ENCODE peak calls at places on chromosomes 7 and 10, in seven cellular contexts. One of them, this sample, is unnamed.

GRCh38 chr7:2522780-2523433 is 3.3 kb downstream of the LFNG start:
- DNase-seq in stimulated activated CD8-positive, alpha-beta memory T cell treated with anti-CD3 and anti-CD28 coated beads, Interleukin-12 subunit alpha, Interleukin-12 subunit beta, amount 100 ng/mL, for 4 hours: no peak
- DNase-seq in T-cell: no peak
- DNase-seq in left lung: peak; percentile 69
- DNase-seq in activated CD4-positive, alpha-beta T cell treated with anti-CD3 and anti-CD28 coated beads, Interleukin-2, amount 50 U/mL, for 1 hour: no peak
- DNase-seq in lower leg skin: no peak
- DNase-seq in GM12878: no peak
- DNase-seq in this sample: no peak

GRCh38 chr7:25384820-25385560 is 156.7 kb upstream of the NPVF start:
- DNase-seq in stimulated activated CD8-positive, alpha-beta memory T cell treated with anti-CD3 and anti-CD28 coated beads, Interleukin-12 subunit alpha, Interleukin-12 subunit beta, amount 100 ng/mL, for 4 hours: no peak
- DNase-seq in T-cell: no peak
- DNase-seq in left lung: no peak
- DNase-seq in activated CD4-positive, alpha-beta T cell treated with anti-CD3 and anti-CD28 coated beads, Interleukin-2, amount 50 U/mL, for 1 hour: no peak
- DNase-seq in lower leg skin: no peak
- DNase-seq in GM12878: no peak
- DNase-seq in this sample: no peak

GRCh38 chr10:114708717-114709352 is 50.8 kb upstream of the ABLIM1 start:
- DNase-seq in stimulated activated CD8-positive, alpha-beta memory T cell treated with anti-CD3 and anti-CD28 coated beads, Interleukin-12 subunit alpha, Interleukin-12 subunit beta, amount 100 ng/mL, for 4 hours: no peak
- DNase-seq in T-cell: no peak
- DNase-seq in left lung: no peak
- DNase-seq in activated CD4-positive, alpha-beta T cell treated with anti-CD3 and anti-CD28 coated beads, Interleukin-2, amount 50 U/mL, for 1 hour: no peak
- DNase-seq in lower leg skin: no peak
- DNase-seq in GM12878: no peak
- DNase-seq in this sample: no peak

GRCh38 chr10:60434418-60435046 is 44.9 kb upstream of the ANK3 start:
- DNase-seq in stimulated activated CD8-positive, alpha-beta memory T cell treated with anti-CD3 and anti-CD28 coated beads, Interleukin-12 subunit alpha, Interleukin-12 subunit beta, amount 100 ng/mL, for 4 hours: no peak
- DNase-seq in T-cell: no peak
- DNase-seq in left lung: no peak
- DNase-seq in activated CD4-positive, alpha-beta T cell treated with anti-CD3 and anti-CD28 coated beads, Interleukin-2, amount 50 U/mL, for 1 hour: no peak
- DNase-seq in lower leg skin: peak; percentile 27
- DNase-seq in GM12878: no peak
- DNase-seq in this sample: no peak

GRCh38 chr10:88990528-88991160 is at the start of gene FAS:
- DNase-seq in stimulated activated CD8-positive, alpha-beta memory T cell treated with anti-CD3 and anti-CD28 coated beads, Interleukin-12 subunit alpha, Interleukin-12 subunit beta, amount 100 ng/mL, for 4 hours: peak; percentile 66
- DNase-seq in T-cell: peak; percentile 69
- DNase-seq in left lung: peak; percentile 93
- DNase-seq in activated CD4-positive, alpha-beta T cell treated with anti-CD3 and anti-CD28 coated beads, Interleukin-2, amount 50 U/mL, for 1 hour: peak; percentile 77
- DNase-seq in lower leg skin: peak; percentile 73
- DNase-seq in GM12878: peak; percentile 80
- DNase-seq in this sample: peak; percentile 79

GRCh38 chr7:2019693-2020511 is 212.8 kb downstream of the MAD1L1 start:
- DNase-seq in stimulated activated CD8-positive, alpha-beta memory T cell treated with anti-CD3 and anti-CD28 coated beads, Interleukin-12 subunit alpha, Interleukin-12 subunit beta, amount 100 ng/mL, for 4 hours: peak; percentile 41
- DNase-seq in T-cell: peak; percentile 29
- DNase-seq in left lung: peak; percentile 90
- DNase-seq in activated CD4-positive, alpha-beta T cell treated with anti-CD3 and anti-CD28 coated beads, Interleukin-2, amount 50 U/mL, for 1 hour: peak; percentile 30
- DNase-seq in lower leg skin: peak; percentile 50
- DNase-seq in GM12878: no peak
- DNase-seq in this sample: peak; percentile 6

GRCh38 chr7:71636329-71636728 is 504.4 kb downstream of the GALNT17 start:
- DNase-seq in stimulated activated CD8-positive, alpha-beta memory T cell treated with anti-CD3 and anti-CD28 coated beads, Interleukin-12 subunit alpha, Interleukin-12 subunit beta, amount 100 ng/mL, for 4 hours: no peak
- DNase-seq in T-cell: no peak
- DNase-seq in left lung: no peak
- DNase-seq in activated CD4-positive, alpha-beta T cell treated with anti-CD3 and anti-CD28 coated beads, Interleukin-2, amount 50 U/mL, for 1 hour: no peak
- DNase-seq in lower leg skin: no peak
- DNase-seq in GM12878: no peak
- DNase-seq in this sample: no peak

GRCh38 chr7:149444260-149444659 is 16.6 kb downstream of the ZNF777 start:
- DNase-seq in stimulated activated CD8-positive, alpha-beta memory T cell treated with anti-CD3 and anti-CD28 coated beads, Interleukin-12 subunit alpha, Interleukin-12 subunit beta, amount 100 ng/mL, for 4 hours: no peak
- DNase-seq in T-cell: no peak
- DNase-seq in left lung: no peak
- DNase-seq in activated CD4-positive, alpha-beta T cell treated with anti-CD3 and anti-CD28 coated beads, Interleukin-2, amount 50 U/mL, for 1 hour: no peak
- DNase-seq in lower leg skin: no peak
- DNase-seq in GM12878: no peak
- DNase-seq in this sample: no peak

GRCh38 chr10:103836776-103837344 is 18.5 kb downstream of the SH3PXD2A start:
- DNase-seq in stimulated activated CD8-positive, alpha-beta memory T cell treated with anti-CD3 and anti-CD28 coated beads, Interleukin-12 subunit alpha, Interleukin-12 subunit beta, amount 100 ng/mL, for 4 hours: no peak
- DNase-seq in T-cell: no peak
- DNase-seq in left lung: no peak
- DNase-seq in activated CD4-positive, alpha-beta T cell treated with anti-CD3 and anti-CD28 coated beads, Interleukin-2, amount 50 U/mL, for 1 hour: no peak
- DNase-seq in lower leg skin: no peak
- DNase-seq in GM12878: no peak
- DNase-seq in this sample: no peak

GRCh38 chr7:22201182-22201880 is 155.6 kb downstream of the RAPGEF5 start:
- DNase-seq in stimulated activated CD8-positive, alpha-beta memory T cell treated with anti-CD3 and anti-CD28 coated beads, Interleukin-12 subunit alpha, Interleukin-12 subunit beta, amount 100 ng/mL, for 4 hours: no peak
- DNase-seq in T-cell: no peak
- DNase-seq in left lung: no peak
- DNase-seq in activated CD4-positive, alpha-beta T cell treated with anti-CD3 and anti-CD28 coated beads, Interleukin-2, amount 50 U/mL, for 1 hour: no peak
- DNase-seq in lower leg skin: no peak
- DNase-seq in GM12878: no peak
- DNase-seq in this sample: no peak

GRCh38 chr7:100598425-100598824 is 3.7 kb upstream of the PCOLCE start:
- DNase-seq in stimulated activated CD8-positive, alpha-beta memory T cell treated with anti-CD3 and anti-CD28 coated beads, Interleukin-12 subunit alpha, Interleukin-12 subunit beta, amount 100 ng/mL, for 4 hours: no peak
- DNase-seq in T-cell: no peak
- DNase-seq in left lung: no peak
- DNase-seq in activated CD4-positive, alpha-beta T cell treated with anti-CD3 and anti-CD28 coated beads, Interleukin-2, amount 50 U/mL, for 1 hour: no peak
- DNase-seq in lower leg skin: no peak
- DNase-seq in GM12878: no peak
- DNase-seq in this sample: no peak

GRCh38 chr7:37921340-37921805 is 933 bp downstream of the EPDR1 start:
- DNase-seq in stimulated activated CD8-positive, alpha-beta memory T cell treated with anti-CD3 and anti-CD28 coated beads, Interleukin-12 subunit alpha, Interleukin-12 subunit beta, amount 100 ng/mL, for 4 hours: no peak
- DNase-seq in T-cell: no peak
- DNase-seq in left lung: no peak
- DNase-seq in activated CD4-positive, alpha-beta T cell treated with anti-CD3 and anti-CD28 coated beads, Interleukin-2, amount 50 U/mL, for 1 hour: no peak
- DNase-seq in lower leg skin: no peak
- DNase-seq in GM12878: no peak
- DNase-seq in this sample: peak; percentile 19

GRCh38 chr7:100148559-100149328 is at the start of gene LAMTOR4:
- DNase-seq in stimulated activated CD8-positive, alpha-beta memory T cell treated with anti-CD3 and anti-CD28 coated beads, Interleukin-12 subunit alpha, Interleukin-12 subunit beta, amount 100 ng/mL, for 4 hours: peak; percentile 93
- DNase-seq in T-cell: peak; percentile 98
- DNase-seq in left lung: peak; percentile 97
- DNase-seq in activated CD4-positive, alpha-beta T cell treated with anti-CD3 and anti-CD28 coated beads, Interleukin-2, amount 50 U/mL, for 1 hour: peak; percentile 96
- DNase-seq in lower leg skin: peak; percentile 99
- DNase-seq in GM12878: peak; percentile 100
- DNase-seq in this sample: peak; percentile 97

GRCh38 chr7:39073432-39073831 is 95.7 kb downstream of the POU6F2 start:
- DNase-seq in stimulated activated CD8-positive, alpha-beta memory T cell treated with anti-CD3 and anti-CD28 coated beads, Interleukin-12 subunit alpha, Interleukin-12 subunit beta, amount 100 ng/mL, for 4 hours: no peak
- DNase-seq in T-cell: no peak
- DNase-seq in left lung: peak; percentile 57
- DNase-seq in activated CD4-positive, alpha-beta T cell treated with anti-CD3 and anti-CD28 coated beads, Interleukin-2, amount 50 U/mL, for 1 hour: no peak
- DNase-seq in lower leg skin: no peak
- DNase-seq in GM12878: no peak
- DNase-seq in this sample: no peak

GRCh38 chr10:18713077-18713476 is 53.8 kb downstream of the ARL5B start:
- DNase-seq in stimulated activated CD8-positive, alpha-beta memory T cell treated with anti-CD3 and anti-CD28 coated beads, Interleukin-12 subunit alpha, Interleukin-12 subunit beta, amount 100 ng/mL, for 4 hours: no peak
- DNase-seq in T-cell: no peak
- DNase-seq in left lung: no peak
- DNase-seq in activated CD4-positive, alpha-beta T cell treated with anti-CD3 and anti-CD28 coated beads, Interleukin-2, amount 50 U/mL, for 1 hour: no peak
- DNase-seq in lower leg skin: peak; percentile 52
- DNase-seq in GM12878: no peak
- DNase-seq in this sample: no peak

GRCh38 chr10:95500649-95501048 is 60.5 kb downstream of the SORBS1 start:
- DNase-seq in stimulated activated CD8-positive, alpha-beta memory T cell treated with anti-CD3 and anti-CD28 coated beads, Interleukin-12 subunit alpha, Interleukin-12 subunit beta, amount 100 ng/mL, for 4 hours: no peak
- DNase-seq in T-cell: no peak
- DNase-seq in left lung: no peak
- DNase-seq in activated CD4-positive, alpha-beta T cell treated with anti-CD3 and anti-CD28 coated beads, Interleukin-2, amount 50 U/mL, for 1 hour: no peak
- DNase-seq in lower leg skin: no peak
- DNase-seq in GM12878: no peak
- DNase-seq in this sample: no peak

GRCh38 chr10:15373199-15373598 is 2.1 kb upstream of the FAM171A1 start:
- DNase-seq in stimulated activated CD8-positive, alpha-beta memory T cell treated with anti-CD3 and anti-CD28 coated beads, Interleukin-12 subunit alpha, Interleukin-12 subunit beta, amount 100 ng/mL, for 4 hours: no peak
- DNase-seq in T-cell: no peak
- DNase-seq in left lung: no peak
- DNase-seq in activated CD4-positive, alpha-beta T cell treated with anti-CD3 and anti-CD28 coated beads, Interleukin-2, amount 50 U/mL, for 1 hour: no peak
- DNase-seq in lower leg skin: no peak
- DNase-seq in GM12878: no peak
- DNase-seq in this sample: no peak

GRCh38 chr10:133127291-133128125 is 32.5 kb upstream of the KNDC1 start:
- DNase-seq in stimulated activated CD8-positive, alpha-beta memory T cell treated with anti-CD3 and anti-CD28 coated beads, Interleukin-12 subunit alpha, Interleukin-12 subunit beta, amount 100 ng/mL, for 4 hours: no peak
- DNase-seq in T-cell: no peak
- DNase-seq in left lung: peak; percentile 68
- DNase-seq in activated CD4-positive, alpha-beta T cell treated with anti-CD3 and anti-CD28 coated beads, Interleukin-2, amount 50 U/mL, for 1 hour: peak; percentile 30
- DNase-seq in lower leg skin: no peak
- DNase-seq in GM12878: no peak
- DNase-seq in this sample: no peak

GRCh38 chr7:23242321-23242720 is 4.3 kb upstream of the GPNMB start:
- DNase-seq in stimulated activated CD8-positive, alpha-beta memory T cell treated with anti-CD3 and anti-CD28 coated beads, Interleukin-12 subunit alpha, Interleukin-12 subunit beta, amount 100 ng/mL, for 4 hours: no peak
- DNase-seq in T-cell: no peak
- DNase-seq in left lung: no peak
- DNase-seq in activated CD4-positive, alpha-beta T cell treated with anti-CD3 and anti-CD28 coated beads, Interleukin-2, amount 50 U/mL, for 1 hour: no peak
- DNase-seq in lower leg skin: peak; percentile 58
- DNase-seq in GM12878: no peak
- DNase-seq in this sample: no peak

GRCh38 chr7:145605963-145606362 is 510.6 kb upstream of the CNTNAP2 start:
- DNase-seq in stimulated activated CD8-positive, alpha-beta memory T cell treated with anti-CD3 and anti-CD28 coated beads, Interleukin-12 subunit alpha, Interleukin-12 subunit beta, amount 100 ng/mL, for 4 hours: no peak
- DNase-seq in T-cell: no peak
- DNase-seq in left lung: no peak
- DNase-seq in activated CD4-positive, alpha-beta T cell treated with anti-CD3 and anti-CD28 coated beads, Interleukin-2, amount 50 U/mL, for 1 hour: no peak
- DNase-seq in lower leg skin: no peak
- DNase-seq in GM12878: no peak
- DNase-seq in this sample: no peak

GRCh38 chr7:96004598-96004997 is 232.2 kb downstream of the DYNC1I1 start:
- DNase-seq in stimulated activated CD8-positive, alpha-beta memory T cell treated with anti-CD3 and anti-CD28 coated beads, Interleukin-12 subunit alpha, Interleukin-12 subunit beta, amount 100 ng/mL, for 4 hours: no peak
- DNase-seq in T-cell: no peak
- DNase-seq in left lung: no peak
- DNase-seq in activated CD4-positive, alpha-beta T cell treated with anti-CD3 and anti-CD28 coated beads, Interleukin-2, amount 50 U/mL, for 1 hour: no peak
- DNase-seq in lower leg skin: no peak
- DNase-seq in GM12878: no peak
- DNase-seq in this sample: no peak

GRCh38 chr10:74706966-74707365 is 119.4 kb upstream of the KAT6B start:
- DNase-seq in stimulated activated CD8-positive, alpha-beta memory T cell treated with anti-CD3 and anti-CD28 coated beads, Interleukin-12 subunit alpha, Interleukin-12 subunit beta, amount 100 ng/mL, for 4 hours: no peak
- DNase-seq in T-cell: no peak
- DNase-seq in left lung: no peak
- DNase-seq in activated CD4-positive, alpha-beta T cell treated with anti-CD3 and anti-CD28 coated beads, Interleukin-2, amount 50 U/mL, for 1 hour: no peak
- DNase-seq in lower leg skin: no peak
- DNase-seq in GM12878: no peak
- DNase-seq in this sample: no peak

GRCh38 chr7:106050002-106050742 is 61.9 kb downstream of the SYPL1 start:
- DNase-seq in stimulated activated CD8-positive, alpha-beta memory T cell treated with anti-CD3 and anti-CD28 coated beads, Interleukin-12 subunit alpha, Interleukin-12 subunit beta, amount 100 ng/mL, for 4 hours: no peak
- DNase-seq in T-cell: no peak
- DNase-seq in left lung: no peak
- DNase-seq in activated CD4-positive, alpha-beta T cell treated with anti-CD3 and anti-CD28 coated beads, Interleukin-2, amount 50 U/mL, for 1 hour: no peak
- DNase-seq in lower leg skin: no peak
- DNase-seq in GM12878: no peak
- DNase-seq in this sample: no peak

GRCh38 chr10:29780639-29781038 is 145.9 kb upstream of the SVIL start:
- DNase-seq in stimulated activated CD8-positive, alpha-beta memory T cell treated with anti-CD3 and anti-CD28 coated beads, Interleukin-12 subunit alpha, Interleukin-12 subunit beta, amount 100 ng/mL, for 4 hours: no peak
- DNase-seq in T-cell: no peak
- DNase-seq in left lung: no peak
- DNase-seq in activated CD4-positive, alpha-beta T cell treated with anti-CD3 and anti-CD28 coated beads, Interleukin-2, amount 50 U/mL, for 1 hour: no peak
- DNase-seq in lower leg skin: no peak
- DNase-seq in GM12878: no peak
- DNase-seq in this sample: no peak

GRCh38 chr10:88743999-88744398 is 15.8 kb upstream of the LIPN start:
- DNase-seq in stimulated activated CD8-positive, alpha-beta memory T cell treated with anti-CD3 and anti-CD28 coated beads, Interleukin-12 subunit alpha, Interleukin-12 subunit beta, amount 100 ng/mL, for 4 hours: no peak
- DNase-seq in T-cell: no peak
- DNase-seq in left lung: no peak
- DNase-seq in activated CD4-positive, alpha-beta T cell treated with anti-CD3 and anti-CD28 coated beads, Interleukin-2, amount 50 U/mL, for 1 hour: no peak
- DNase-seq in lower leg skin: no peak
- DNase-seq in GM12878: no peak
- DNase-seq in this sample: no peak

GRCh38 chr10:16992611-16993119 is 136.9 kb downstream of the CUBN start:
- DNase-seq in stimulated activated CD8-positive, alpha-beta memory T cell treated with anti-CD3 and anti-CD28 coated beads, Interleukin-12 subunit alpha, Interleukin-12 subunit beta, amount 100 ng/mL, for 4 hours: no peak
- DNase-seq in T-cell: no peak
- DNase-seq in left lung: no peak
- DNase-seq in activated CD4-positive, alpha-beta T cell treated with anti-CD3 and anti-CD28 coated beads, Interleukin-2, amount 50 U/mL, for 1 hour: no peak
- DNase-seq in lower leg skin: no peak
- DNase-seq in GM12878: no peak
- DNase-seq in this sample: no peak

GRCh38 chr7:98465022-98465421 is 64.1 kb upstream of the BAIAP2L1 start:
- DNase-seq in stimulated activated CD8-positive, alpha-beta memory T cell treated with anti-CD3 and anti-CD28 coated beads, Interleukin-12 subunit alpha, Interleukin-12 subunit beta, amount 100 ng/mL, for 4 hours: no peak
- DNase-seq in T-cell: no peak
- DNase-seq in left lung: no peak
- DNase-seq in activated CD4-positive, alpha-beta T cell treated with anti-CD3 and anti-CD28 coated beads, Interleukin-2, amount 50 U/mL, for 1 hour: no peak
- DNase-seq in lower leg skin: no peak
- DNase-seq in GM12878: no peak
- DNase-seq in this sample: no peak

GRCh38 chr10:119947325-119947724 is 54.8 kb downstream of the SEC23IP start:
- DNase-seq in stimulated activated CD8-positive, alpha-beta memory T cell treated with anti-CD3 and anti-CD28 coated beads, Interleukin-12 subunit alpha, Interleukin-12 subunit beta, amount 100 ng/mL, for 4 hours: no peak
- DNase-seq in T-cell: no peak
- DNase-seq in left lung: no peak
- DNase-seq in activated CD4-positive, alpha-beta T cell treated with anti-CD3 and anti-CD28 coated beads, Interleukin-2, amount 50 U/mL, for 1 hour: no peak
- DNase-seq in lower leg skin: no peak
- DNase-seq in GM12878: no peak
- DNase-seq in this sample: no peak

GRCh38 chr7:121306565-121306964 is 22.2 kb upstream of the WNT16 start:
- DNase-seq in stimulated activated CD8-positive, alpha-beta memory T cell treated with anti-CD3 and anti-CD28 coated beads, Interleukin-12 subunit alpha, Interleukin-12 subunit beta, amount 100 ng/mL, for 4 hours: no peak
- DNase-seq in T-cell: no peak
- DNase-seq in left lung: no peak
- DNase-seq in activated CD4-positive, alpha-beta T cell treated with anti-CD3 and anti-CD28 coated beads, Interleukin-2, amount 50 U/mL, for 1 hour: no peak
- DNase-seq in lower leg skin: no peak
- DNase-seq in GM12878: no peak
- DNase-seq in this sample: no peak

GRCh38 chr10:118838364-118838763 is 83.6 kb upstream of the CACUL1 start:
- DNase-seq in stimulated activated CD8-positive, alpha-beta memory T cell treated with anti-CD3 and anti-CD28 coated beads, Interleukin-12 subunit alpha, Interleukin-12 subunit beta, amount 100 ng/mL, for 4 hours: no peak
- DNase-seq in T-cell: no peak
- DNase-seq in left lung: no peak
- DNase-seq in activated CD4-positive, alpha-beta T cell treated with anti-CD3 and anti-CD28 coated beads, Interleukin-2, amount 50 U/mL, for 1 hour: no peak
- DNase-seq in lower leg skin: no peak
- DNase-seq in GM12878: no peak
- DNase-seq in this sample: no peak

GRCh38 chr7:142983825-142984224 is 21.7 kb upstream of the KEL start:
- DNase-seq in stimulated activated CD8-positive, alpha-beta memory T cell treated with anti-CD3 and anti-CD28 coated beads, Interleukin-12 subunit alpha, Interleukin-12 subunit beta, amount 100 ng/mL, for 4 hours: no peak
- DNase-seq in T-cell: no peak
- DNase-seq in left lung: no peak
- DNase-seq in activated CD4-positive, alpha-beta T cell treated with anti-CD3 and anti-CD28 coated beads, Interleukin-2, amount 50 U/mL, for 1 hour: no peak
- DNase-seq in lower leg skin: no peak
- DNase-seq in GM12878: no peak
- DNase-seq in this sample: no peak

GRCh38 chr10:72092171-72092924 is 4.0 kb upstream of the SPOCK2 start:
- DNase-seq in stimulated activated CD8-positive, alpha-beta memory T cell treated with anti-CD3 and anti-CD28 coated beads, Interleukin-12 subunit alpha, Interleukin-12 subunit beta, amount 100 ng/mL, for 4 hours: no peak
- DNase-seq in T-cell: no peak
- DNase-seq in left lung: no peak
- DNase-seq in activated CD4-positive, alpha-beta T cell treated with anti-CD3 and anti-CD28 coated beads, Interleukin-2, amount 50 U/mL, for 1 hour: no peak
- DNase-seq in lower leg skin: no peak
- DNase-seq in GM12878: no peak
- DNase-seq in this sample: no peak

GRCh38 chr7:29748286-29749099 is 57.8 kb upstream of the WIPF3 start:
- DNase-seq in stimulated activated CD8-positive, alpha-beta memory T cell treated with anti-CD3 and anti-CD28 coated beads, Interleukin-12 subunit alpha, Interleukin-12 subunit beta, amount 100 ng/mL, for 4 hours: no peak
- DNase-seq in T-cell: no peak
- DNase-seq in left lung: no peak
- DNase-seq in activated CD4-positive, alpha-beta T cell treated with anti-CD3 and anti-CD28 coated beads, Interleukin-2, amount 50 U/mL, for 1 hour: no peak
- DNase-seq in lower leg skin: no peak
- DNase-seq in GM12878: no peak
- DNase-seq in this sample: no peak

GRCh38 chr7:726084-726853 is at the start of gene DNAAF5:
- DNase-seq in stimulated activated CD8-positive, alpha-beta memory T cell treated with anti-CD3 and anti-CD28 coated beads, Interleukin-12 subunit alpha, Interleukin-12 subunit beta, amount 100 ng/mL, for 4 hours: peak; percentile 82
- DNase-seq in T-cell: peak; percentile 79
- DNase-seq in left lung: peak; percentile 95
- DNase-seq in activated CD4-positive, alpha-beta T cell treated with anti-CD3 and anti-CD28 coated beads, Interleukin-2, amount 50 U/mL, for 1 hour: peak; percentile 84
- DNase-seq in lower leg skin: peak; percentile 72
- DNase-seq in GM12878: peak; percentile 45
- DNase-seq in this sample: peak; percentile 74

GRCh38 chr10:42924484-42924883 is 141.9 kb downstream of the BMS1 start:
- DNase-seq in stimulated activated CD8-positive, alpha-beta memory T cell treated with anti-CD3 and anti-CD28 coated beads, Interleukin-12 subunit alpha, Interleukin-12 subunit beta, amount 100 ng/mL, for 4 hours: no peak
- DNase-seq in T-cell: no peak
- DNase-seq in left lung: no peak
- DNase-seq in activated CD4-positive, alpha-beta T cell treated with anti-CD3 and anti-CD28 coated beads, Interleukin-2, amount 50 U/mL, for 1 hour: no peak
- DNase-seq in lower leg skin: no peak
- DNase-seq in GM12878: no peak
- DNase-seq in this sample: no peak

GRCh38 chr10:11424456-11425287 is 186.8 kb downstream of the USP6NL start:
- DNase-seq in stimulated activated CD8-positive, alpha-beta memory T cell treated with anti-CD3 and anti-CD28 coated beads, Interleukin-12 subunit alpha, Interleukin-12 subunit beta, amount 100 ng/mL, for 4 hours: no peak
- DNase-seq in T-cell: no peak
- DNase-seq in left lung: peak; percentile 82
- DNase-seq in activated CD4-positive, alpha-beta T cell treated with anti-CD3 and anti-CD28 coated beads, Interleukin-2, amount 50 U/mL, for 1 hour: no peak
- DNase-seq in lower leg skin: no peak
- DNase-seq in GM12878: no peak
- DNase-seq in this sample: no peak

GRCh38 chr10:46516660-46517416 is 39.6 kb downstream of the GPRIN2 start:
- DNase-seq in stimulated activated CD8-positive, alpha-beta memory T cell treated with anti-CD3 and anti-CD28 coated beads, Interleukin-12 subunit alpha, Interleukin-12 subunit beta, amount 100 ng/mL, for 4 hours: no peak
- DNase-seq in T-cell: no peak
- DNase-seq in left lung: no peak
- DNase-seq in activated CD4-positive, alpha-beta T cell treated with anti-CD3 and anti-CD28 coated beads, Interleukin-2, amount 50 U/mL, for 1 hour: no peak
- DNase-seq in lower leg skin: no peak
- DNase-seq in GM12878: no peak
- DNase-seq in this sample: no peak

GRCh38 chr10:47296111-47296894 is 3.7 kb upstream of the GDF10 start:
- DNase-seq in stimulated activated CD8-positive, alpha-beta memory T cell treated with anti-CD3 and anti-CD28 coated beads, Interleukin-12 subunit alpha, Interleukin-12 subunit beta, amount 100 ng/mL, for 4 hours: no peak
- DNase-seq in T-cell: no peak
- DNase-seq in left lung: no peak
- DNase-seq in activated CD4-positive, alpha-beta T cell treated with anti-CD3 and anti-CD28 coated beads, Interleukin-2, amount 50 U/mL, for 1 hour: no peak
- DNase-seq in lower leg skin: peak; percentile 71
- DNase-seq in GM12878: no peak
- DNase-seq in this sample: no peak

This sample was measured in T-helper 1 cell.